ENCODE peak calls at places on chromosomes 7 and 10, in four cellular contexts. P, J, U and T are unnamed samples.

GRCh38 chr10:11017575-11018425 is at the start of gene CELF2:
- DNase-seq in U (peak; percentile 91), P (no peak), J (peak; percentile 23), T (peak; percentile 48)

GRCh38 chr7:87060288-87060537 is 759 bp upstream of the ELAPOR2 start:
- DNase-seq in P (no peak), J (no peak), U (no peak), T (no peak)

GRCh38 chr7:41244246-41244645 is 458.6 kb downstream of the INHBA start:
- DNase-seq in U (no peak), J (peak; percentile 83), P (no peak), T (no peak)

GRCh38 chr7:112855227-112855626 is 65.0 kb upstream of the TMEM168 start:
- DNase-seq in U (peak; percentile 46), J (no peak), P (no peak), T (no peak)

GRCh38 chr7:36395171-36395894 is 5.7 kb downstream of the ANLN start:
- DNase-seq in U (no peak), J (no peak), P (no peak), T (no peak)

GRCh38 chr10:112338957-112339356 is 35.0 kb upstream of the ACSL5 start:
- DNase-seq in U (no peak), J (no peak), P (no peak), T (no peak)

GRCh38 chr7:58087536-58088190 is 637.7 kb downstream of the ZNF716 start:
- DNase-seq in P (no peak), J (no peak), U (no peak), T (no peak)

GRCh38 chr7:65444899-65445823 is 71.5 kb downstream of the ZNF92 start:
- DNase-seq in P (no peak), U (no peak), J (no peak), T (no peak)

GRCh38 chr10:84574101-84574500 is 245.7 kb downstream of the CCSER2 start:
- DNase-seq in P (no peak), U (no peak), J (no peak), T (no peak)

GRCh38 chr10:132329565-132330485 is 2.2 kb upstream of the LRRC27 start:
- DNase-seq in U (no peak), J (peak; percentile 84), P (peak; percentile 69), T (peak; percentile 7)

GRCh38 chr10:132326925-132327324 is 5.1 kb upstream of the LRRC27 start:
- DNase-seq in J (no peak), P (no peak), U (no peak), T (no peak)

GRCh38 chr10:132330486-132330833 is 1.5 kb upstream of the LRRC27 start:
- DNase-seq in P (no peak), U (no peak), J (no peak), T (no peak)

GRCh38 chr10:132328130-132328529 is 3.9 kb upstream of the LRRC27 start:
- DNase-seq in P (no peak), J (no peak), U (no peak), T (no peak)

GRCh38 chr10:132328738-132329137 is 3.3 kb upstream of the LRRC27 start:
- DNase-seq in J (no peak), U (no peak), P (no peak), T (no peak)
- H3K4me3 ChIP-seq in J (no peak overlapping the region), U (no peak overlapping the region), P (peak overlapping the region; percentile 86), T (no peak overlapping the region)

GRCh38 chr10:98878418-98878817 is 357.2 kb downstream of the HPSE2 start:
- DNase-seq in P (no peak), U (no peak), J (no peak), T (no peak)
- H3K27ac ChIP-seq in P (no peak overlapping the region), U (no peak overlapping the region), J (no peak overlapping the region), T (no peak overlapping the region)

DNA sequence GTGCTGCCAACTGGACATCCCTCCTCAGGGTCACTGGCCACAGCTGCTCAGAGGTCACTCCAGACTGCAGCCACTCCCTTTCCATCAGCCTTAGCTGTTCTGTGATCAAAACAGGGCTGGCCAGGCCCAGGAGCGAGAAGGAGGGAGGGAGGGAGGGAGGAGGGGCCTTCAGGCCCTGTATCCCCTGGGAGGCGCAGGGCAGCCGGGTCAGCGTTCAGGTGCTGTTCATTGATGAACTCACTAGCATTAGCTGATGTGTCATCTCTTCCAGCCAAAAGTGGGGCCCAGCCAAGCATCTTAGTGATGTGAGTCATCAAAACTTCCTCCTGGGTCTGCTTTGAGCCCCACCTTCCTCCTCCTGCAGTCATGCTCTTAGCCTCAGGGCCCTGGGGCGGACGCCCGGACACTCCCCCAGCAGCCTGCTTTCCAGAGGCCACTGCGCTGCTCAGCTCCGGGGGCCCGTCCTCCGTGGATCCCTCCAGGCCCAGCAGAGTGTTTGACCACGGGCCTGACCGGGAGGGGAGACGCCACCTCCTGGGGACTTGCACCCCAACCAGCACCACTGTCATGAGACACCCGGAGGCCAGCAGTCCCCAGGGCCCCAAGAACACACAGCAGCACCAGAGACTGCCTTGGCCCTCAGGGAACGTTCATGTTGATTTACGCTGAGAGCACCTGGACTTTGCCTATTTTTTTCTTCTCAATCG is 149.2 kb downstream of the PRKAG2 start:
- DNase-seq in U (no peak), J (peak; percentile 97), P (peak; percentile 93), T (no peak)
- H3K4me1 ChIP-seq in U (peaks cover 56% of the 10 kb centered on the region), J (peaks cover 14% of the 10 kb centered on the region), P (peaks cover 34% of the 10 kb centered on the region), T (no peaks in the 10 kb centered on the region)

DNA sequence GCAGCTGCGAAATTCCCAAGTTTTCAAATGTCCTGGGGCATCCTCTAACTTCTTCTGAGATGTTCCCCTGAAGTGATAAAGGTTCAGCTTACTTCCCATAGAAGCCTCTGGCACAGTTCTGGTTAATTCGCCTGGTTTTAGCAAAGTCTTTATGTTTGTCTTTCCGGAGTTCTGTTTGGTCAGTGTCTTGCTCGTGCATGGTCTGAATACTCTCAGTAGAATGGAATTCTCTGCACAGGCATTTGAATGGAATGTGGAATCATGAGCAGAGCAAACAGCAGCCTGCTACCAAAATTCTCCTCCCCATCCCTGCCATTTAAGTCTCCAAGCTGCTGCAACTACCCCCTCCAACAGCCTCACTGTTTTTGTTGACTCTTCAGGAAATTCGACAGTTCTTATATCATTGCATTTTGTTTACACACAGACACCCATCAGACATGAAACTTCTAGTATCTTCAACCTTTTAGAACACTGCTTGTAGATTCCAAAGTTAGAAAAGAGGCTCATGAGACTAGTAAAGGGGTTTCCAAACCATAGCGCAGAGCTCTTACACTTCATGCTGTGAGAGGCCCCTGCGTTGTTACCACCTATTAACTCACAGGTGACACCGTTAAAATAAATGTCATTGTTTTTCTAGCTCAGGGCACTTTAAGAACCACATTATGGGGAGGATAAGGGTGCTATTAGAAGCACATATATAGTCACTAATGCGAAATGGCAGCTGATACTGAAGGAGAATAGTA is 129.7 kb downstream of the PLCE1 start:
- DNase-seq in J (peak; percentile 93), P (peak; percentile 70), U (peak; percentile 41), T (no peak)
- H3K4me3 ChIP-seq in J (no peak overlapping the region), P (peak overlapping the region; percentile 8), U (no peak overlapping the region), T (no peak overlapping the region)

DNA sequence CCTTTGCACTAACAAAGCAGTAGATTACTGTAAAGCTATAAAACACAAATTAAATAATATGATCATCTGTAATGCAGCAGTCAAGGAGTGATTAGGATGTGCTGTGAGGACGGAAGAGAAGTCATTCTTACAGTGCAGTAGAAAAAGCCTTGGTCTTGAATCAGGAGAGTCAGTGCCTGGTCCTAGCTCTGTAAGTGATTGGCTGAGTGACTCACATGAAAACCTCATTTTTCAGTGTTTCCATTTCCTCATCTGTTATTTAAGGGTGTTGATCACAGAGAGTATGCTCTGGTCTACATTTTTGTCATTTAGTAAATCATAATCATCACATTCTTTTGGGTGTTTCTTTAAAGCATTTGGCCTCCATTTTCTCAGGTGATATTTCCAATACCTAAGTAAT is 717.8 kb downstream of the LRMDA start:
- DNase-seq in J (peak; percentile 78), U (no peak), P (no peak), T (no peak)
- H3K27ac ChIP-seq in J (no peak overlapping the region), U (no peak overlapping the region), P (no peak overlapping the region), T (no peak overlapping the region)